ENCODE peak calls at places on chromosomes 6 and 20, in eight cellular contexts. One of them, this sample, is unnamed.

GRCh38 chr6:5619249-5619648 is 357.9 kb downstream of the FARS2 start:
- DNase-seq in left cardiac atrium: no peak
- DNase-seq in neural crest cell: no peak
- DNase-seq in mucosa of gallbladder: no peak
- DNase-seq in lower leg skin: no peak
- DNase-seq in non-pigmented ciliary epithelial cell: no peak
- DNase-seq in cortex of kidney: no peak
- DNase-seq in glutamatergic neuron: no peak
- DNase-seq in this sample: no peak

GRCh38 chr6:166024252-166024651 is 143.4 kb downstream of the TBXT start:
- DNase-seq in left cardiac atrium: no peak
- DNase-seq in neural crest cell: no peak
- DNase-seq in mucosa of gallbladder: no peak
- DNase-seq in lower leg skin: no peak
- DNase-seq in non-pigmented ciliary epithelial cell: no peak
- DNase-seq in cortex of kidney: no peak
- DNase-seq in glutamatergic neuron: no peak
- DNase-seq in this sample: no peak

GRCh38 chr20:6051505-6051904 is 2.4 kb downstream of the LRRN4 start:
- DNase-seq in left cardiac atrium: no peak
- DNase-seq in neural crest cell: no peak
- DNase-seq in mucosa of gallbladder: no peak
- DNase-seq in lower leg skin: no peak
- DNase-seq in non-pigmented ciliary epithelial cell: peak; percentile 59
- DNase-seq in cortex of kidney: no peak
- DNase-seq in glutamatergic neuron: no peak
- DNase-seq in this sample: no peak

GRCh38 chr6:112021911-112022310 is 32.0 kb upstream of the CCN6 start:
- DNase-seq in left cardiac atrium: no peak
- DNase-seq in neural crest cell: no peak
- DNase-seq in mucosa of gallbladder: no peak
- DNase-seq in lower leg skin: no peak
- DNase-seq in non-pigmented ciliary epithelial cell: no peak
- DNase-seq in cortex of kidney: no peak
- DNase-seq in glutamatergic neuron: no peak
- DNase-seq in this sample: no peak

GRCh38 chr20:19211661-19212523 is 550 bp upstream of the SLC24A3 start:
- DNase-seq in left cardiac atrium: peak; percentile 30
- DNase-seq in neural crest cell: peak; percentile 18
- DNase-seq in mucosa of gallbladder: peak; percentile 49
- DNase-seq in lower leg skin: no peak
- DNase-seq in non-pigmented ciliary epithelial cell: no peak
- DNase-seq in cortex of kidney: no peak
- DNase-seq in glutamatergic neuron: peak; percentile 69
- DNase-seq in this sample: peak; percentile 39

GRCh38 chr6:36660771-36661471 is 17.6 kb upstream of the CDKN1A start:
- DNase-seq in left cardiac atrium: peak; percentile 84
- DNase-seq in neural crest cell: peak; percentile 22
- DNase-seq in mucosa of gallbladder: no peak
- DNase-seq in lower leg skin: no peak
- DNase-seq in non-pigmented ciliary epithelial cell: no peak
- DNase-seq in cortex of kidney: no peak
- DNase-seq in glutamatergic neuron: peak; percentile 71
- DNase-seq in this sample: peak; percentile 48

GRCh38 chr20:52937701-52938100 is 34.5 kb upstream of the TSHZ2 start:
- DNase-seq in left cardiac atrium: no peak
- DNase-seq in neural crest cell: no peak
- DNase-seq in mucosa of gallbladder: no peak
- DNase-seq in lower leg skin: no peak
- DNase-seq in non-pigmented ciliary epithelial cell: peak; percentile 8
- DNase-seq in cortex of kidney: no peak
- DNase-seq in glutamatergic neuron: no peak
- DNase-seq in this sample: no peak

GRCh38 chr20:2879148-2879547 is 5.9 kb downstream of the PTPRA start:
- DNase-seq in left cardiac atrium: no peak
- DNase-seq in neural crest cell: no peak
- DNase-seq in mucosa of gallbladder: no peak
- DNase-seq in lower leg skin: no peak
- DNase-seq in non-pigmented ciliary epithelial cell: peak; percentile 60
- DNase-seq in cortex of kidney: no peak
- DNase-seq in glutamatergic neuron: no peak
- DNase-seq in this sample: no peak

GRCh38 chr6:41648921-41649320 is 10.7 kb downstream of the MDFI start:
- DNase-seq in left cardiac atrium: no peak
- DNase-seq in neural crest cell: no peak
- DNase-seq in mucosa of gallbladder: no peak
- DNase-seq in lower leg skin: no peak
- DNase-seq in non-pigmented ciliary epithelial cell: no peak
- DNase-seq in cortex of kidney: no peak
- DNase-seq in glutamatergic neuron: no peak
- DNase-seq in this sample: no peak

GRCh38 chr6:75272145-75272840 is 12.3 kb downstream of the TMEM30A start:
- DNase-seq in left cardiac atrium: no peak
- DNase-seq in neural crest cell: no peak
- DNase-seq in mucosa of gallbladder: no peak
- DNase-seq in lower leg skin: no peak
- DNase-seq in non-pigmented ciliary epithelial cell: peak; percentile 43
- DNase-seq in cortex of kidney: no peak
- DNase-seq in glutamatergic neuron: no peak
- DNase-seq in this sample: no peak

This sample was measured in progenitor cell of endocrine pancreas.